ENCODE peak calls at places on chromosome 16, in five cellular contexts. One of them, this sample, is unnamed.

GRCh38 chr16:12341966-12342365 is 365.4 kb downstream of the SNX29 start:
- DNase-seq in H9: no peak
- DNase-seq in IMR-90: peak
- DNase-seq in mesendoderm: peak
- DNase-seq in trophoblast cell: no peak
- DNase-seq in this sample: no peak

GRCh38 chr16:84508502-84508901 is 4.0 kb upstream of the MEAK7 start:
- DNase-seq in H9: no peak
- DNase-seq in IMR-90: no peak
- DNase-seq in mesendoderm: no peak
- DNase-seq in trophoblast cell: no peak
- DNase-seq in this sample: no peak

GRCh38 chr16:1121601-1122000 is 25.6 kb upstream of the C1QTNF8 start:
- DNase-seq in H9: no peak
- DNase-seq in IMR-90: no peak
- DNase-seq in mesendoderm: no peak
- DNase-seq in trophoblast cell: no peak
- DNase-seq in this sample: no peak

GRCh38 chr16:69116911-69117310 is 11.5 kb downstream of the HAS3 start:
- DNase-seq in H9: no peak
- DNase-seq in IMR-90: no peak
- DNase-seq in mesendoderm: no peak
- DNase-seq in trophoblast cell: peak
- DNase-seq in this sample: no peak

GRCh38 chr16:29959293-29959692 is 2.6 kb upstream of the TMEM219 start:
- DNase-seq in H9: no peak
- DNase-seq in IMR-90: no peak
- DNase-seq in mesendoderm: no peak
- DNase-seq in trophoblast cell: no peak
- DNase-seq in this sample: no peak

GRCh38 chr16:59993101-59993500 is 1259.0 kb upstream of the GOT2 start:
- DNase-seq in H9: no peak
- DNase-seq in IMR-90: no peak
- DNase-seq in mesendoderm: peak
- DNase-seq in trophoblast cell: no peak
- DNase-seq in this sample: no peak

GRCh38 chr16:52964290-52964689 is 88.4 kb downstream of the CHD9NB start:
- DNase-seq in H9: no peak
- DNase-seq in IMR-90: no peak
- DNase-seq in mesendoderm: peak
- DNase-seq in trophoblast cell: no peak
- DNase-seq in this sample: no peak

GRCh38 chr16:10937068-10937859 is 5.0 kb downstream of the DEXI start:
- DNase-seq in H9: no peak
- DNase-seq in IMR-90: no peak
- DNase-seq in mesendoderm: no peak
- DNase-seq in trophoblast cell: no peak
- DNase-seq in this sample: no peak

GRCh38 chr16:22284637-22285515 is 12.3 kb upstream of the POLR3E start:
- DNase-seq in H9: no peak
- DNase-seq in IMR-90: peak
- DNase-seq in mesendoderm: peak
- DNase-seq in trophoblast cell: no peak
- DNase-seq in this sample: no peak

GRCh38 chr16:29819506-29819905 is 756 bp upstream of the MVP start:
- DNase-seq in H9: no peak
- DNase-seq in IMR-90: no peak
- DNase-seq in mesendoderm: peak
- DNase-seq in trophoblast cell: no peak
- DNase-seq in this sample: no peak

GRCh38 chr16:25143898-25144297 is 32.4 kb downstream of the LCMT1 start:
- DNase-seq in H9: peak
- DNase-seq in IMR-90: no peak
- DNase-seq in mesendoderm: peak
- DNase-seq in trophoblast cell: no peak
- DNase-seq in this sample: no peak

GRCh38 chr16:29811170-29811895 is 660 bp upstream of the PRRT2 start:
- DNase-seq in H9: peak
- DNase-seq in IMR-90: peak
- DNase-seq in mesendoderm: peak
- DNase-seq in trophoblast cell: peak
- DNase-seq in this sample: peak

GRCh38 chr16:245105-245504 is 10.5 kb downstream of the FAM234A start:
- DNase-seq in H9: no peak
- DNase-seq in IMR-90: no peak
- DNase-seq in mesendoderm: no peak
- DNase-seq in trophoblast cell: no peak
- DNase-seq in this sample: no peak

GRCh38 chr16:13421726-13422125 is 498.2 kb upstream of the ERCC4 start:
- DNase-seq in H9: no peak
- DNase-seq in IMR-90: no peak
- DNase-seq in mesendoderm: peak
- DNase-seq in trophoblast cell: no peak
- DNase-seq in this sample: no peak

GRCh38 chr16:28845173-28846079 is 722 bp downstream of the TUFM start:
- DNase-seq in H9: no peak
- DNase-seq in IMR-90: peak
- DNase-seq in mesendoderm: peak
- DNase-seq in trophoblast cell: no peak
- DNase-seq in this sample: peak

GRCh38 chr16:30949655-30950515 is 1.0 kb downstream of the ORAI3 start:
- DNase-seq in H9: peak
- DNase-seq in IMR-90: peak
- DNase-seq in mesendoderm: peak
- DNase-seq in trophoblast cell: peak
- DNase-seq in this sample: peak

DNA sequence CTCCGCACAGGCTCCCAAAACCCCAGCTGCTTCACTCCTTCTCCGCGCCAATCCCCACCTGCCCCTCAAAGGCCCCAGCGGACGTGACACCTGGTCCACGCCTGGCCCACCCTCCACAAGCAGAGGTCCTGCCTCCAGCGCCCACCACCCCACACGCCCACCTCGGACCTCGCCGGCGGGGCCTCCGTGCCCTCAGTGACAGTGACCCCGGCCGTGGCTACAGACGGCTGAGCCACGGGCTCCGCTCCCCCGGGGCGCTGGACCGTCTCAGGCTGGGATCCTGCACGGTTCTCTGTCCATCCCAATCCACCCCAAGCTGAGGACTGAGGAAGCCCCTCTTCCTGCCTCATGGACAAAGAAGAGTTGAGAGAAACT is 25.1 kb downstream of the PIEZO1 start:
- DNase-seq in H9: no peak
- DNase-seq in IMR-90: no peak
- DNase-seq in mesendoderm: no peak
- DNase-seq in trophoblast cell: no peak
- DNase-seq in this sample: no peak
- H3K18ac ChIP-seq in H9: no peak
- H3K18ac ChIP-seq in IMR-90: no peak
- H3K18ac ChIP-seq in mesendoderm: no peak
- H3K18ac ChIP-seq in trophoblast cell: no peak
- H3K18ac ChIP-seq in this sample: no peak

DNA sequence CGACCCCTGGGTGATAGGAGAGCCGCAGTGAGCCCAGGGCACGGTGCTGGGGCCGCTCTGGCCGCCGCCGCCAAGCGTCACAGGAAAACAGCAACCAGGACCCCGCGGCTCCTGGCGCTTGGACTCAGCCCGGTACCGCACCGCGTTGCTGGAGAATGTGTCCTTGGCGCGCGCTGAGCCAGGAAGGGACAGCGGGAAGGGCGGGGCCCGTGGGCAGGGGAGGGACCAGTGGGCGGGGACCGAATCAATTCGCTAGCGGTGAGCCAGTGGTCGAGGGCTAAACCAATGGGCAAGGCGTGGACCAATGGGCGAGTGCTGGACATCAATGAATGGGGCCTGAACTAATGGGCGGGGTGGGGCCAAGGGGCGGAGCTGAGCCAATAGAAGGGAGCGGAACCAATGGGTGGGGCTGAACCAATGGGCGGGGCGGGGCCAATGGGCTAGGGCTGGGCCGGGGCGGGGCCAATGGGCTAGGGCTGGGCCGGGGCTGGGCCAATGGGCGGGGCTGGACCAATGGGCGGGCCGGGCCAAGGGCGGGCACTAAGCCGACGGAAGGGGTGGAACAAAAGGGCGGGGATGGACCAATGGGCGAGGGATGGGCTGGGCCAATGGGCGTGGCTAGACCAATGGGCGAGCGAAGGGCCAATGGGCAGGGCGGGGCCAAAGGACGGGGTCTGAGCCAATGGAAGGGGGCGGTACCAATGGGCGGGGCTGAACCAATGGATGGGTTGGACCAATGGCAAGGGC is 6.3 kb upstream of the FLYWCH1 start:
- DNase-seq in H9: peak
- DNase-seq in IMR-90: peak
- DNase-seq in mesendoderm: peak
- DNase-seq in trophoblast cell: peak
- DNase-seq in this sample: peak
- H3K18ac ChIP-seq in H9: peak
- H3K18ac ChIP-seq in IMR-90: no peak
- H3K18ac ChIP-seq in mesendoderm: peak
- H3K18ac ChIP-seq in trophoblast cell: peak
- H3K18ac ChIP-seq in this sample: no peak

DNA sequence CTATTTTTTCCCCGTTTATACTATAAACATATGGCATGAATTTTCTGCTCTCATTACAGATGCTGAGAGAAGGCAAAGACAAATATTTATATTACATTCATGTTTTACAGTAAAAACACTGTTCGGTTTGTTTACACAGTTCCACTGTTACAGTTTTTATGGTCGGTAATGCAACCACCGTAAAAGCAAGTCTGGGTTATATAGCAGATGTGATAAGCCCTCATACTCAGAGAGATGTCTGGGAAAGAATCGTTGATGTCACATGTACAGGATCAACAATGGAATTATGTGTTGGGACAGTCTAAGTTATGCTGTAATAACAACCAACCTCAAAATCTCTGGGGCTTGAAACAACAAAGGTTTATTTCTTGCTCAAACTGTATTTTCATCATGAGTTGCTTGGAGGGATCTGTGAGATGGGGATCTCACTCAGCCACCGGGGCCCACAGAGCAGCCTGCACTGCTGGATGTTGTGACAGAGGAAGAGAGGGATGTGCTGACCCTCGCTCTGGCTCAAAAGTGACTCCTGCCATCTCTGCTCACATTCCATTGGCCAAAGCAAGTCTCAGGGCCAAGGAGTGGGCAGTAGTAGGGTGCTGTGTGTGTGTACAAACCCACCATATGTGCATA is 85.2 kb downstream of the WWOX start:
- DNase-seq in H9: no peak
- DNase-seq in IMR-90: peak
- DNase-seq in mesendoderm: no peak
- DNase-seq in trophoblast cell: no peak
- DNase-seq in this sample: peak
- H3K18ac ChIP-seq in H9: no peak
- H3K18ac ChIP-seq in IMR-90: peak
- H3K18ac ChIP-seq in mesendoderm: no peak
- H3K18ac ChIP-seq in trophoblast cell: no peak
- H3K18ac ChIP-seq in this sample: no peak

GRCh38 chr16:88102597-88102996 is 151.4 kb downstream of the BANP start:
- DNase-seq in H9: no peak
- DNase-seq in IMR-90: no peak
- DNase-seq in mesendoderm: no peak
- DNase-seq in trophoblast cell: no peak
- DNase-seq in this sample: no peak

GRCh38 chr16:88103581-88104188 is 152.5 kb downstream of the BANP start:
- DNase-seq in H9: no peak
- DNase-seq in IMR-90: no peak
- DNase-seq in mesendoderm: no peak
- DNase-seq in trophoblast cell: no peak
- DNase-seq in this sample: no peak

GRCh38 chr16:88103011-88103410 is 151.8 kb downstream of the BANP start:
- DNase-seq in H9: no peak
- DNase-seq in IMR-90: no peak
- DNase-seq in mesendoderm: no peak
- DNase-seq in trophoblast cell: no peak
- DNase-seq in this sample: no peak

DNA sequence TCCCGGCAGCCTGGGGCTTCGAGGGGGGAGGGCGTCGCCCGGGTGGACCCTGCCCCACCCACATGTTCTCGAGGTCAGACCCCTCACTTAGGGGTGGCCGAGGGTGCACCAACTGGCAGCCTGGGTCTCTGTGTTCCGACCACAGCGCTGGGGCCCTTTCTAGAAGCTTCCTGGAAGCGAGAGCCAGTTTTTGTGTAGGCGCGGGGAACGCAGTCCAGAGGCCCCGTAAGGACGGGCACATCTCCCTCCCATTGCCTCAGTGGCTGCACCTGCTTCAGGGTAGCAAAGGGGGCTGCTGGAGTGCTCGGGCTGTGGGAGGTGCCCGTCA is 148.3 kb downstream of the BANP start:
- DNase-seq in H9: no peak
- DNase-seq in IMR-90: no peak
- DNase-seq in mesendoderm: no peak
- DNase-seq in trophoblast cell: no peak
- DNase-seq in this sample: no peak
- H3K18ac ChIP-seq in H9: no peak
- H3K18ac ChIP-seq in IMR-90: no peak
- H3K18ac ChIP-seq in mesendoderm: no peak
- H3K18ac ChIP-seq in trophoblast cell: no peak
- H3K18ac ChIP-seq in this sample: no peak

GRCh38 chr16:56891685-56892084 is 26.7 kb downstream of the SLC12A3 start:
- DNase-seq in H9: no peak
- DNase-seq in IMR-90: no peak
- DNase-seq in mesendoderm: no peak
- DNase-seq in trophoblast cell: no peak
- DNase-seq in this sample: no peak
- H3K18ac ChIP-seq in H9: no peak
- H3K18ac ChIP-seq in IMR-90: no peak
- H3K18ac ChIP-seq in mesendoderm: no peak
- H3K18ac ChIP-seq in trophoblast cell: no peak
- H3K18ac ChIP-seq in this sample: no peak

GRCh38 chr16:86251682-86252081 is 258.6 kb upstream of the FOXF1 start:
- DNase-seq in H9: no peak
- DNase-seq in IMR-90: peak
- DNase-seq in mesendoderm: no peak
- DNase-seq in trophoblast cell: no peak
- DNase-seq in this sample: no peak
- H3K18ac ChIP-seq in H9: no peak
- H3K18ac ChIP-seq in IMR-90: peak
- H3K18ac ChIP-seq in mesendoderm: no peak
- H3K18ac ChIP-seq in trophoblast cell: no peak
- H3K18ac ChIP-seq in this sample: no peak

GRCh38 chr16:65988019-65988418 is 378.5 kb upstream of the CDH5 start:
- DNase-seq in H9: no peak
- DNase-seq in IMR-90: no peak
- DNase-seq in mesendoderm: no peak
- DNase-seq in trophoblast cell: no peak
- DNase-seq in this sample: no peak
- H3K18ac ChIP-seq in H9: no peak
- H3K18ac ChIP-seq in IMR-90: no peak
- H3K18ac ChIP-seq in mesendoderm: no peak
- H3K18ac ChIP-seq in trophoblast cell: no peak
- H3K18ac ChIP-seq in this sample: no peak

GRCh38 chr16:85564277-85565051 is 48.7 kb upstream of the GSE1 start:
- DNase-seq in H9: no peak
- DNase-seq in IMR-90: no peak
- DNase-seq in mesendoderm: no peak
- DNase-seq in trophoblast cell: no peak
- DNase-seq in this sample: no peak
- H3K18ac ChIP-seq in H9: peak
- H3K18ac ChIP-seq in IMR-90: no peak
- H3K18ac ChIP-seq in mesendoderm: no peak
- H3K18ac ChIP-seq in trophoblast cell: no peak
- H3K18ac ChIP-seq in this sample: no peak

GRCh38 chr16:50571786-50572185 is 23.6 kb downstream of the NKD1 start:
- DNase-seq in H9: no peak
- DNase-seq in IMR-90: no peak
- DNase-seq in mesendoderm: no peak
- DNase-seq in trophoblast cell: no peak
- DNase-seq in this sample: no peak
- H3K18ac ChIP-seq in H9: no peak
- H3K18ac ChIP-seq in IMR-90: no peak
- H3K18ac ChIP-seq in mesendoderm: no peak
- H3K18ac ChIP-seq in trophoblast cell: no peak
- H3K18ac ChIP-seq in this sample: peak

This sample was measured in H1.